ENCODE peak calls at places on chromosome 2, in seven cellular contexts. One of them, this sample, is unnamed. For H3K4me1, the result is how much of the 10 kb centered on the place peaks cover.

GRCh38 chr2:161613161-161613560 is 11.1 kb upstream of the SLC4A10 start:
- DNase-seq in ovary: no peak
- DNase-seq in A549: no peak
- DNase-seq in tibial nerve: no peak
- DNase-seq in K562: no peak
- DNase-seq in stomach: no peak
- DNase-seq in suprapubic skin: no peak
- DNase-seq in this sample: no peak

GRCh38 chr2:108975613-108976435 is 13.2 kb downstream of the EDAR start:
- DNase-seq in A549: no peak
- DNase-seq in stomach: no peak
- DNase-seq in ovary: no peak
- DNase-seq in tibial nerve: no peak
- DNase-seq in suprapubic skin: peak
- DNase-seq in K562: no peak
- DNase-seq in this sample: no peak

GRCh38 chr2:175309799-175310198 is 128.3 kb upstream of the ATP5MC3 start:
- DNase-seq in K562: peak
- DNase-seq in ovary: no peak
- DNase-seq in tibial nerve: no peak
- DNase-seq in suprapubic skin: no peak
- DNase-seq in stomach: no peak
- DNase-seq in A549: peak
- DNase-seq in this sample: no peak

GRCh38 chr2:13193900-13194299 is 477.2 kb downstream of the TRIB2 start:
- DNase-seq in A549: peak
- DNase-seq in tibial nerve: no peak
- DNase-seq in suprapubic skin: no peak
- DNase-seq in K562: no peak
- DNase-seq in stomach: no peak
- DNase-seq in ovary: no peak
- DNase-seq in this sample: no peak

GRCh38 chr2:241413929-241414580 is 58.0 kb downstream of the FARP2 start:
- DNase-seq in suprapubic skin: no peak
- DNase-seq in stomach: no peak
- DNase-seq in tibial nerve: no peak
- DNase-seq in A549: no peak
- DNase-seq in ovary: no peak
- DNase-seq in K562: no peak
- DNase-seq in this sample: no peak

GRCh38 chr2:27095745-27096651 is 9.4 kb downstream of the KHK start:
- DNase-seq in ovary: peak
- DNase-seq in stomach: peak
- DNase-seq in suprapubic skin: no peak
- DNase-seq in A549: peak
- DNase-seq in K562: peak
- DNase-seq in tibial nerve: no peak
- DNase-seq in this sample: peak

GRCh38 chr2:203122317-203122998 is 107.8 kb downstream of the NBEAL1 start:
- DNase-seq in stomach: no peak
- DNase-seq in suprapubic skin: no peak
- DNase-seq in K562: no peak
- DNase-seq in tibial nerve: no peak
- DNase-seq in ovary: no peak
- DNase-seq in A549: peak
- DNase-seq in this sample: no peak

GRCh38 chr2:136389809-136390208 is 271.9 kb upstream of the CXCR4 start:
- DNase-seq in K562: no peak
- DNase-seq in suprapubic skin: no peak
- DNase-seq in A549: no peak
- DNase-seq in tibial nerve: no peak
- DNase-seq in stomach: no peak
- DNase-seq in ovary: no peak
- DNase-seq in this sample: no peak

GRCh38 chr2:15642334-15643208 is 50.9 kb downstream of the DDX1 start:
- DNase-seq in K562: no peak
- DNase-seq in ovary: no peak
- DNase-seq in A549: no peak
- DNase-seq in suprapubic skin: no peak
- DNase-seq in stomach: no peak
- DNase-seq in tibial nerve: no peak
- DNase-seq in this sample: no peak

GRCh38 chr2:67256892-67257291 is 140.2 kb upstream of the ETAA1 start:
- DNase-seq in suprapubic skin: no peak
- DNase-seq in stomach: no peak
- DNase-seq in ovary: no peak
- DNase-seq in A549: no peak
- DNase-seq in K562: no peak
- DNase-seq in tibial nerve: no peak
- DNase-seq in this sample: no peak

GRCh38 chr2:20985061-20985460 is 58.8 kb downstream of the APOB start:
- DNase-seq in K562: no peak
- DNase-seq in A549: no peak
- DNase-seq in stomach: no peak
- DNase-seq in tibial nerve: no peak
- DNase-seq in ovary: no peak
- DNase-seq in suprapubic skin: no peak
- DNase-seq in this sample: no peak

GRCh38 chr2:221529943-221530652 is 42.0 kb downstream of the EPHA4 start:
- DNase-seq in K562: no peak
- DNase-seq in A549: peak
- DNase-seq in stomach: no peak
- DNase-seq in suprapubic skin: no peak
- DNase-seq in tibial nerve: no peak
- DNase-seq in ovary: no peak
- DNase-seq in this sample: no peak

GRCh38 chr2:134190062-134190806 is 63.6 kb upstream of the MGAT5 start:
- DNase-seq in K562: no peak
- DNase-seq in suprapubic skin: no peak
- DNase-seq in A549: no peak
- DNase-seq in tibial nerve: no peak
- DNase-seq in ovary: no peak
- DNase-seq in stomach: no peak
- DNase-seq in this sample: no peak

GRCh38 chr2:73033766-73034381 is 37.6 kb downstream of the SFXN5 start:
- DNase-seq in suprapubic skin: no peak
- DNase-seq in A549: no peak
- DNase-seq in tibial nerve: no peak
- DNase-seq in stomach: no peak
- DNase-seq in K562: no peak
- DNase-seq in ovary: no peak
- DNase-seq in this sample: no peak

GRCh38 chr2:200479617-200480292 is 30.1 kb downstream of the KCTD18 start:
- DNase-seq in K562: no peak
- DNase-seq in suprapubic skin: no peak
- DNase-seq in ovary: peak
- DNase-seq in stomach: no peak
- DNase-seq in A549: peak
- DNase-seq in tibial nerve: no peak
- DNase-seq in this sample: no peak

GRCh38 chr2:100938031-100939026 is 63.8 kb upstream of the RPL31 start:
- DNase-seq in ovary: no peak
- DNase-seq in tibial nerve: no peak
- DNase-seq in A549: no peak
- DNase-seq in stomach: no peak
- DNase-seq in suprapubic skin: no peak
- DNase-seq in K562: no peak
- DNase-seq in this sample: no peak

DNA sequence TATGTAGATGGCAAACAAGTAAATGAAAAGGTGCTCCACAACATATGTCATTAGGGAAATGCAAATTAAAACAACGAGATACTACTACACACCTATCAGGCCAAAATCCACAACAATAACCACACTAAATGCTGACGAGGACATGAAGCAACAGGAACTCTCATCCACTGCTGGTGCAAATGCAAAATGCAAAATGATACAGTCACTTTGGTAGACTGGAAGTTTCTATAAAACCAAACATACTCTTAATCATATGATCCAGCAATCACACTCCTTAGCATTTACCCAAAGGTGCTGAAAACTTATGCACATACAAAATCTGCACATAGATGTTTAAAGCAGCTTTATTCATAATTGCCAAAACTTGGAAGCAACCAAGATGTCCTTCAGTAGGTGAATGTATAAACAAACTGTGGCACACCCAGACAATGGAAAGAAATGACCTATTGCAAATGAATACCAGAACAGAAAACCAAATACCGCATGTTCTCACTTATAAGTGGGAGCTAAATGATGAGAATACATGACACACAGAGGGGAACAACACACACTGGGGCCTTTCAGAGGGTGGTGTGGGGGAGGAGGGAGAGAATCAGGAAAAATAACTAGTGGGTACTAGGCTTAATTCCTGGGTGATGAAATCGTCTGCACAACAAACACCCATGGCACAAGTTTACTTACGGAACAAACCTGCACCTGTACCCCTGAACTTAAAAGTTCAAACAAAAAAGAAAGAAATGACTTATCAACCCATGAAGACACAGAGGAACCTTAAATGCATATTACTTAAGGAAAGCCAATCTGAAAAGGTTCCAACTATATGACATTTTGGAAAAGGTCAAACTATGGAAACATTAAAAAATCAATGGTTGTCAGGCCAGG is 80.4 kb downstream of the ASXL2 start:
- DNase-seq in ovary: no peak
- DNase-seq in A549: no peak
- DNase-seq in tibial nerve: no peak
- DNase-seq in stomach: no peak
- DNase-seq in K562: no peak
- DNase-seq in suprapubic skin: no peak
- DNase-seq in this sample: no peak
- H3K4me1 ChIP-seq in ovary: under half
- H3K4me1 ChIP-seq in A549: under half
- H3K4me1 ChIP-seq in tibial nerve: under half
- H3K4me1 ChIP-seq in stomach: under half
- H3K4me1 ChIP-seq in K562: under half
- H3K4me1 ChIP-seq in suprapubic skin: under half
- H3K4me1 ChIP-seq in this sample: under half

GRCh38 chr2:204321910-204322765 is 223.1 kb upstream of the PARD3B start:
- DNase-seq in ovary: no peak
- DNase-seq in stomach: no peak
- DNase-seq in A549: peak
- DNase-seq in tibial nerve: no peak
- DNase-seq in suprapubic skin: no peak
- DNase-seq in K562: no peak
- DNase-seq in this sample: no peak
- H3K27ac ChIP-seq in ovary: no peak
- H3K27ac ChIP-seq in stomach: peak
- H3K27ac ChIP-seq in A549: peak
- H3K27ac ChIP-seq in tibial nerve: no peak
- H3K27ac ChIP-seq in suprapubic skin: no peak
- H3K27ac ChIP-seq in K562: no peak
- H3K27ac ChIP-seq in this sample: peak

GRCh38 chr2:168662651-168663208 is 139.7 kb upstream of the NOSTRIN start:
- DNase-seq in stomach: no peak
- DNase-seq in K562: no peak
- DNase-seq in suprapubic skin: no peak
- DNase-seq in A549: no peak
- DNase-seq in tibial nerve: no peak
- DNase-seq in ovary: no peak
- DNase-seq in this sample: no peak

GRCh38 chr2:168663993-168664392 is 138.4 kb upstream of the NOSTRIN start:
- DNase-seq in suprapubic skin: no peak
- DNase-seq in stomach: no peak
- DNase-seq in tibial nerve: no peak
- DNase-seq in A549: no peak
- DNase-seq in ovary: no peak
- DNase-seq in K562: peak
- DNase-seq in this sample: no peak

GRCh38 chr2:168660859-168661258 is 141.6 kb upstream of the NOSTRIN start:
- DNase-seq in stomach: no peak
- DNase-seq in A549: no peak
- DNase-seq in tibial nerve: no peak
- DNase-seq in ovary: no peak
- DNase-seq in suprapubic skin: no peak
- DNase-seq in K562: no peak
- DNase-seq in this sample: no peak

GRCh38 chr2:168658706-168659105 is 143.7 kb upstream of the NOSTRIN start:
- DNase-seq in A549: no peak
- DNase-seq in stomach: no peak
- DNase-seq in tibial nerve: no peak
- DNase-seq in K562: no peak
- DNase-seq in suprapubic skin: no peak
- DNase-seq in ovary: no peak
- DNase-seq in this sample: no peak

DNA sequence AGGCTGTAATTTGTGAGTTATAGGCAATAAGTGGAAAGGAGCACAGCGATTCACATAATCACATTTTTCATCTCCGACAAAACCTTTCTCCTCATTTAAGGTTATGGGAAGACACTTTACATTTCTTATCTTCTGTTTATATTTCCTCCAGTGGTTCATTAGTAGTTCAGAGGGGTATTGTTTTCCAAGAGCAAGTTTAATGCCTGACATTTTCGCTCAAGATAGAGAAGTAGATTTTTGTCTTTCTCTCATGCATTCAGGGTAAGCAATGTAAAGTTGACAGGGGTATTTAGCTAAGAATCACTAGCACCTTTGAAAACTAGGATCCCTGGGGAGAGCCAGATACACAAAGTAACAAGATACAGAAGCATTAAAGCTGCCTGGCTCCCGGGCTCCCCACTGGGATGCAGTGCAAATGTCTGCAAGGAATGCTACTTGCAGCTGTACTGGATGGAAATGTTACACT is 141.0 kb upstream of the NOSTRIN start:
- DNase-seq in tibial nerve: no peak
- DNase-seq in stomach: no peak
- DNase-seq in suprapubic skin: no peak
- DNase-seq in A549: no peak
- DNase-seq in ovary: no peak
- DNase-seq in K562: no peak
- DNase-seq in this sample: no peak
- TF ChIP-seq EP300 in tibial nerve: no peak
- TF ChIP-seq EP300 in stomach: no peak
- TF ChIP-seq EP300 in suprapubic skin: no peak
- TF ChIP-seq EP300 in A549: no peak
- TF ChIP-seq EP300 in ovary: no peak
- TF ChIP-seq EP300 in K562: no peak
- TF ChIP-seq EP300 in this sample: no peak

GRCh38 chr2:234191819-234192407 is 141.4 kb downstream of the SPP2 start:
- DNase-seq in A549: peak
- DNase-seq in stomach: no peak
- DNase-seq in tibial nerve: no peak
- DNase-seq in suprapubic skin: no peak
- DNase-seq in K562: no peak
- DNase-seq in ovary: no peak
- DNase-seq in this sample: no peak

GRCh38 chr2:234189230-234189629 is 138.7 kb downstream of the SPP2 start:
- DNase-seq in K562: no peak
- DNase-seq in suprapubic skin: no peak
- DNase-seq in ovary: no peak
- DNase-seq in tibial nerve: no peak
- DNase-seq in stomach: no peak
- DNase-seq in A549: no peak
- DNase-seq in this sample: no peak

GRCh38 chr2:234193977-234194563 is 143.6 kb downstream of the SPP2 start:
- DNase-seq in suprapubic skin: no peak
- DNase-seq in tibial nerve: no peak
- DNase-seq in stomach: no peak
- DNase-seq in A549: peak
- DNase-seq in K562: no peak
- DNase-seq in ovary: no peak
- DNase-seq in this sample: no peak

GRCh38 chr2:234187646-234188174 is 137.2 kb downstream of the SPP2 start:
- DNase-seq in A549: no peak
- DNase-seq in stomach: no peak
- DNase-seq in K562: no peak
- DNase-seq in suprapubic skin: no peak
- DNase-seq in ovary: no peak
- DNase-seq in tibial nerve: no peak
- DNase-seq in this sample: no peak

GRCh38 chr2:234189786-234190185 is 139.3 kb downstream of the SPP2 start:
- DNase-seq in stomach: no peak
- DNase-seq in A549: no peak
- DNase-seq in suprapubic skin: no peak
- DNase-seq in tibial nerve: no peak
- DNase-seq in K562: no peak
- DNase-seq in ovary: no peak
- DNase-seq in this sample: no peak
- H3K4me1 ChIP-seq in stomach: under half
- H3K4me1 ChIP-seq in A549: under half
- H3K4me1 ChIP-seq in suprapubic skin: under half
- H3K4me1 ChIP-seq in tibial nerve: under half
- H3K4me1 ChIP-seq in K562: under half
- H3K4me1 ChIP-seq in ovary: under half
- H3K4me1 ChIP-seq in this sample: under half